ENCODE peak calls at places on chromosomes 2 and 18, in four cellular contexts. T, V, D and F are unnamed samples.
A peak's percentile ranks its signal among the peaks of the same experiment; 100 is the strongest.

GRCh38 chr2:54237428-54237827 is 18.6 kb downstream of the TSPYL6 start:
- DNase-seq in V (no peak), D (no peak), T (no peak), F (no peak)

GRCh38 chr18:7663305-7664023 is 96.3 kb downstream of the PTPRM start:
- DNase-seq in V (no peak), T (peak; percentile 22), D (no peak), F (no peak)

GRCh38 chr18:77023115-77023782 is 109.3 kb downstream of the MBP start:
- DNase-seq in T (no peak), V (no peak), D (no peak), F (no peak)

GRCh38 chr18:23453657-23454011 is 547 bp downstream of the RIOK3 start:
- DNase-seq in V (peak; percentile 38), T (peak; percentile 56), D (no peak), F (no peak)

GRCh38 chr2:60335533-60336237 is 217.8 kb downstream of the BCL11A start:
- DNase-seq in T (no peak), D (no peak), V (no peak), F (no peak)

GRCh38 chr2:29166237-29166630 is 51.0 kb downstream of the CLIP4 start:
- DNase-seq in V (no peak), T (peak; percentile 38), D (no peak), F (no peak)

GRCh38 chr2:137091704-137092103 is 326.4 kb downstream of the THSD7B start:
- DNase-seq in V (no peak), D (no peak), T (no peak), F (no peak)

GRCh38 chr18:14930076-14930475 is 182.1 kb downstream of the ANKRD30B start:
- DNase-seq in V (no peak), T (no peak), D (no peak), F (no peak)

GRCh38 chr2:130808482-130809268 is 28.0 kb upstream of the ARHGEF4 start:
- DNase-seq in D (no peak), T (no peak), V (no peak), F (no peak)

GRCh38 chr2:96106991-96107882 is 9.1 kb downstream of the ADRA2B start:
- DNase-seq in T (no peak), V (no peak), D (no peak), F (no peak)

GRCh38 chr2:191187105-191187829 is 36.5 kb upstream of the STAT4 start:
- DNase-seq in V (no peak), T (no peak), D (no peak), F (no peak)

GRCh38 chr2:233674995-233675394 is 3.3 kb downstream of the UGT1A9 start:
- DNase-seq in D (no peak), T (no peak), V (no peak), F (no peak)
- TF ChIP-seq CTCF in D (no peak), T (no peak), V (no peak), F (no peak)

GRCh38 chr18:13463526-13463925 is 245.0 kb downstream of the LDLRAD4 start:
- DNase-seq in T (no peak), V (no peak), D (no peak), F (no peak)

GRCh38 chr18:13464432-13465125 is 246.0 kb downstream of the LDLRAD4 start:
- DNase-seq in D (peak; percentile 39), T (no peak), V (peak; percentile 64), F (no peak)

GRCh38 chr18:13465476-13465875 is 246.9 kb downstream of the LDLRAD4 start:
- DNase-seq in D (no peak), V (no peak), T (no peak), F (no peak)

GRCh38 chr18:13462686-13463085 is 244.1 kb downstream of the LDLRAD4 start:
- DNase-seq in D (no peak), V (no peak), T (no peak), F (no peak)

GRCh38 chr18:13465126-13465446 is 246.5 kb downstream of the LDLRAD4 start:
- DNase-seq in D (no peak), V (no peak), T (no peak), F (no peak)
- H3K4me3 ChIP-seq in D (peak overlapping the region; percentile 35), V (no peak overlapping the region), T (no peak overlapping the region), F (no peak overlapping the region)

DNA sequence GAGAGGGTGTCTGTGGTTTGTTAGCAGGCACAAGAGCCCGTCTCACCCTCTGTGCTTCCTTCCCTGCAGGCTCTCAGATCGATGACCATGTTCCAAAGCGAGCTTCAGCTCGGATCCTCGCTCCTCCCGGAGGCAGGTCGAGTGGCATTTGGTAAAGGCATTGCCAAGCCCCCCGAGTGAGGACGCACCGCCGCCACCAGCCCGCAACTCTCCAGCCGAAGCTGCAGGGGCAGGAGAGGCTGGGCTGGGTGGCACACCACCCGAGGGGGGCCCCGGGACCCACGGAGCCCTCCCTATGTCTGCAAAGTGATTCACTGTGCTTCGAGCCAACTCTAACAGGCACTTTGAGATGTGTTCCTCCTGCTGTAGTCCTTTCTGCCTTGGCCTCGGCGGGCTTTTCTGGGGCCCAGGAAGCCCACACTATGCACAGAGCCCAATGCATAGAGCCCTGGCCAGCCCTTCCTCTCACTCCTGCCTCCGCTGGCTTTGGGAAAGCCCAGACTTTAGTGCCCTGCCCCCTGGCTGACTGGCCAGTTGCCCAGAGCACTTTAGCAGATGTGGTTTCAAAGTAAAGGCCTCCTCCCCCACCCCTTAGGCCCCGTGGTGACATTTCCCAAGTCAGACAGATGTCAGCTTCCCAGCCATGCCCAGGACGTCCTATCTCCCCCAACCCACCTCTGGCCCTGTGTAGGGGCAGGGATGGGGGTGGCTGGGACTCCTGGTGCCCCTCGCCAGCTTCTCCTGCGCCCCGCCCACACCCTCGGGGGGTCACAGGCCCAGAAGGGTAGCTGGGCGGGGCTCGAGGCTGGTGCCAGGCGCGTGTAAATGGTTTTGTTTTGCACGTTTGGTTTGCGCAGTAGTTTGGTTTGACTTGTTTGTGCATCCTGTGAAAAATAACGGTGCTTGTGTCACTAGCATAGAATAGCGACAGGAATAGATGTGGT is 23.3 kb upstream of the MAPRE3 start:
- DNase-seq in D (peak; percentile 66), T (peak; percentile 66), V (peak; percentile 39), F (no peak)
- TF ChIP-seq CTCF in D (no peak), T (no peak), V (no peak), F (no peak)

GRCh38 chr2:42127425-42128424 is 41.4 kb upstream of the EML4 start:
- DNase-seq in V (no peak), T (no peak), D (no peak), F (no peak)
- H3K4me3 ChIP-seq in V (no peak overlapping the region), T (no peak overlapping the region), D (no peak overlapping the region), F (no peak overlapping the region)

GRCh38 chr18:904135-905090 is at the start of gene ADCYAP1:
- DNase-seq in T (no peak), V (no peak), D (no peak), F (no peak)
- TF ChIP-seq CTCF in T (no peak), V (no peak), D (no peak), F (no peak)

DNA sequence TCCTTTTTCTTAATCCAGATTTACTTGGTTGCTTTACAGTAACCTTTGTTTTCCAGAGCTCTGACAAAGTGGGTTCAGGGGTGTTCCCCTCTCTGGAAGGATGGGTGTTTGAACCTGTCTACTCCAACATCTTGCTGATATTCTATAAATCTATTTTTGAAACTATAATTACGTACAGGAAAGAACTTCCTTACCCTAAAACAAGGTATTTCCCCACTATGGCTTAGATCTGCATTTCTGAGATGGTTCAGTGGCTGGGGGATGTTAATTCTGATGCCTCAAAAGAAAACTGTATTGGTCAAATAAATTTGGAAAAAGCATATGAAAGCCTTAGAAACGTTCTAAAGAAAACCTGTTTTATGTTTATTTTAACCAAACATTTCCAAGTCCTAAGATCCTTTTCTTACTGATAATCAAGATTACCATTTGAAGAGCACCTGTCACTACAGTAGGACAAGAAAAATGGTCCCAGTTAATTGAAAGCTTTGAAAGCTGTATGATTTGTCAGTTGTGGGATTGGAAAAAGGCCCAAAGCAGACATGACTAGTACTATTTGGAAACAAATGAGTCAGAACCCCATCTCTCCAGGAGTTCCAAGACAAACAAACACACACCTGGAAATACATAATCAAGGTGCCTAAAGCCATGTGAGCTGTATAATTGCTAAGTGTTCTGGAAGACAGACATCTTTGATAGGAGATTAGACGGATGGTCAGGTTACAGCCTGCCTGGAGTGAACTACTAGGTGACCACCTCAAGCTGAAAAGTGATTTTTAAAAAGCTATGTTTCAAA is 57.5 kb downstream of the KDM3A start:
- DNase-seq in D (no peak), T (no peak), V (no peak), F (no peak)
- H3K4me3 ChIP-seq in D (no peak overlapping the region), T (no peak overlapping the region), V (no peak overlapping the region), F (no peak overlapping the region)

DNA sequence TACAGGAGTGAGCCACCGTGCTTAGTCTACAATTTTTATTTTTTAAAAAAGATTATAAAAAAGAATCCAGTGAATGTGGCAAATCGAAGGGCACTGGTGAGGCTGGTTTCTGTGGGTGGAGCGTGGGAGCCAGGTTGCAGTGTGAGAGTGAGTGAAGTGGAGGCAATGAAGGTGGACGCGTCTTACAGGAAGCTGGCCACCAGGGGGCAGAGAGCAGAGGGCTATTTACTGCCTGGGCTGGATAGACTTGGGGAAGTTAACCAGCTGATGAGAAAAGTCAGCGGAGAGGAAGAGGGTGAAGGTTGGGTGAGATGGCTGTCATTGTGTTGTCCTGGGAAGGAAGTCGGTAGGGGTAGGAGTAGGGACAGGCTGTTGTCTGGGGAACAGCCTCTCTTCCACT is 6.8 kb downstream of the SCTR start:
- DNase-seq in V (peak; percentile 77), T (peak; percentile 36), D (peak; percentile 84), F (no peak)
- TF ChIP-seq CTCF in V (peak; percentile 82), T (peak; percentile 63), D (no peak), F (peak; percentile 72)

DNA sequence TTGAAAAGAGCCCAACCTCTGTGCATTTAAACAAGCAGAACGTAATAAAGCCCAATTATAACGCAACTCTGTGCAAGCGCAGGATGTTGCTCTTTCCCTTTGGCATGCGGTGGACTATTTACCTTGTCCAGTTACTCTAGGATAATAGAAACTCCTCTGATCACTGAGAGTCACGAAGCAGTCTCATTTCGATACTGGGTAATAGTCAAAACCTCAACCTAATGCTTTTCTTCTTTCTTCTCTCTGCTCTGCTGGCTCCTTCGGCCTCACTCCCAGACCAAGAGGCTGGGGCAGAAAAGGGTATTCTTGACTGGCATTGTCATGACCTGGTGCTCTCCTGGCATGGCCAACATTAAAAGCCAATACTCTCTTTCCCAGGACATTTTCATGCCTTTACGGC is 89.7 kb upstream of the GCFC2 start:
- DNase-seq in T (no peak), D (no peak), V (no peak), F (no peak)
- H3K4me3 ChIP-seq in T (no peak overlapping the region), D (no peak overlapping the region), V (no peak overlapping the region), F (no peak overlapping the region)

GRCh38 chr18:51168031-51168742 is 29.3 kb downstream of the MEX3C start:
- DNase-seq in D (no peak), T (no peak), V (no peak), F (no peak)
- TF ChIP-seq CTCF in D (no peak), T (no peak), V (no peak), F (no peak)